ENCODE peak calls at places on chromosomes 2 and 18, in seven cellular contexts. U is colonic mucosa; Q is upper lobe of right lung; W is cardiac muscle cell; C is mucosa of descending colon; R is WERI-Rb-1; Y is CD8-positive, alpha-beta T cell. N is an unnamed sample.

GRCh38 chr2:199144546-199144945 is 313.2 kb downstream of the SATB2 start:
- DNase-seq in U (no peak), Q (no peak), W (no peak), C (no peak), R (no peak), Y (no peak), N (no peak)

GRCh38 chr18:55322176-55322735 is 265.7 kb downstream of the TCF4 start:
- DNase-seq in U (peak; percentile 61), Q (peak; percentile 78), W (peak; percentile 96), C (peak; percentile 71), R (peak; percentile 84), Y (no peak), N (no peak)

GRCh38 chr2:218168016-218168415 is 1.3 kb upstream of the CXCR1 start:
- DNase-seq in U (no peak), Q (no peak), W (no peak), C (no peak), R (no peak), Y (no peak), N (no peak)

GRCh38 chr2:26562811-26563645 is 78.1 kb downstream of the CIB4 start:
- DNase-seq in U (peak; percentile 63), Q (peak; percentile 65), W (peak; percentile 74), C (no peak), R (no peak), Y (no peak), N (no peak)

GRCh38 chr2:36535099-36535498 is 62.9 kb downstream of the FEZ2 start:
- DNase-seq in U (no peak), Q (no peak), W (no peak), C (no peak), R (no peak), Y (no peak), N (no peak)

GRCh38 chr2:215465246-215465645 is 29.4 kb upstream of the FN1 start:
- DNase-seq in U (no peak), Q (no peak), W (peak; percentile 18), C (no peak), R (no peak), Y (no peak), N (no peak)

GRCh38 chr2:208101716-208102631 is 22.4 kb downstream of the CRYGD start:
- DNase-seq in U (no peak), Q (no peak), W (peak; percentile 48), C (no peak), R (no peak), Y (no peak), N (no peak)

GRCh38 chr2:189506514-189506976 is 65.3 kb downstream of the WDR75 start:
- DNase-seq in U (no peak), Q (no peak), W (peak; percentile 54), C (no peak), R (no peak), Y (no peak), N (no peak)

GRCh38 chr2:150425121-150425559 is 62.3 kb downstream of the RND3 start:
- DNase-seq in U (no peak), Q (no peak), W (peak; percentile 40), C (no peak), R (peak; percentile 23), Y (no peak), N (no peak)

GRCh38 chr2:8676191-8676914 is 5.5 kb upstream of the ID2 start:
- DNase-seq in U (peak; percentile 86), Q (peak; percentile 90), W (peak; percentile 87), C (peak; percentile 86), R (no peak), Y (no peak), N (no peak)

GRCh38 chr2:134763164-134763710 is 44.4 kb upstream of the TMEM163 start:
- DNase-seq in U (no peak), Q (no peak), W (no peak), C (no peak), R (no peak), Y (no peak), N (no peak)

GRCh38 chr18:25463726-25464125 is 111.8 kb upstream of the ZNF521 start:
- DNase-seq in U (no peak), Q (no peak), W (no peak), C (no peak), R (no peak), Y (no peak), N (no peak)

GRCh38 chr2:207434288-207434687 is 95.5 kb upstream of the CREB1 start:
- DNase-seq in U (no peak), Q (no peak), W (no peak), C (no peak), R (no peak), Y (no peak), N (no peak)

GRCh38 chr18:11163668-11164067 is 14.3 kb upstream of the PIEZO2 start:
- DNase-seq in U (no peak), Q (no peak), W (peak; percentile 54), C (no peak), R (no peak), Y (no peak), N (no peak)

GRCh38 chr2:45452866-45453265 is 158.2 kb downstream of the SRBD1 start:
- DNase-seq in U (no peak), Q (no peak), W (peak; percentile 90), C (no peak), R (no peak), Y (no peak), N (no peak)

GRCh38 chr18:63063171-63063570 is 256.4 kb downstream of the BCL2 start:
- DNase-seq in U (no peak), Q (no peak), W (peak; percentile 18), C (no peak), R (no peak), Y (no peak), N (no peak)

GRCh38 chr2:52810460-52810859 is 957.1 kb upstream of the CHAC2 start:
- DNase-seq in U (no peak), Q (no peak), W (peak; percentile 18), C (no peak), R (no peak), Y (no peak), N (no peak)

DNA sequence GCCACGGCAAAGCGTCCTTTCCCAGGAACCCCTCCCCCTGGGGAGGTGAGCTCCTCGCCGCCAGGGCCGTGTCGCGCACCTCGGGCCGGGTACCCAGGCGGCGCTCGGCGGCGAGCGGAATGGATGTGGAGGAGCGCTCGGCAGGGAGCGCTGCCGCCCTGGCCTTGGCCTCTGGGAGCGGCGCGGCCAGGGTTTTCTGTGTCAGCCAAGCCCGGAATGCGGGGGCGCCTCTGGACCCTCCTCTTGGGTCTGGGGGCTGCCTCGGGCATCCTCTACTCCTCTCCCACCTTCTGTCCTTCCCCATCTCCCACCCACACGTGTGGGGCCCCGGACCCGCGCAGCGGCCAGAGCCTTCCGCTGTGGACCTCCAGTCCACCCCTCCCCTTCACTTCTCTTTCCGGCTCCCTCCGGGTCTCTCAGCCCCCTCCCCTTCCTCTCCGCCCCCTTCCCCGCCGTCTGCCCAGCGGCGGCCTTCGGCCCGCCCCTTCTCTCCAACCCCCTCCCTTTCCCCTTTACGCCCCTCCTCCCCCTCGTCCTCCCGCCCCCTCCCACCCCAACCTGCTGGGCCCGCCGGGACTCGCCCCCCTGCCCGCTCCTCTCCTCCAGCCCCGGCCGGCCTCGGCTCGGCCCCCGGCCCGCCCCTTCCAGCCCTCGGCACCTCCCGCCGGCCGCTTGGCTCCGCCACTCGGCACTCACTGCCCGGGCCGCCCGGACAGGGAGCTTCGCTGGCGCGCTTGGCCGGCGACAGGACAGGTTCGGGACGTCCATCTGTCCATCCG is at the start of gene MERTK:
- DNase-seq in U (peak; percentile 72), Q (peak; percentile 94), W (peak; percentile 87), C (peak; percentile 83), R (peak; percentile 94), Y (no peak), N (peak; percentile 59)
- TF ChIP-seq CTCF in U (peak; percentile 45), Q (peak; percentile 64), W (peak; percentile 69), C (no peak), R (peak; percentile 66), Y (peak; percentile 18), N (no peak)

DNA sequence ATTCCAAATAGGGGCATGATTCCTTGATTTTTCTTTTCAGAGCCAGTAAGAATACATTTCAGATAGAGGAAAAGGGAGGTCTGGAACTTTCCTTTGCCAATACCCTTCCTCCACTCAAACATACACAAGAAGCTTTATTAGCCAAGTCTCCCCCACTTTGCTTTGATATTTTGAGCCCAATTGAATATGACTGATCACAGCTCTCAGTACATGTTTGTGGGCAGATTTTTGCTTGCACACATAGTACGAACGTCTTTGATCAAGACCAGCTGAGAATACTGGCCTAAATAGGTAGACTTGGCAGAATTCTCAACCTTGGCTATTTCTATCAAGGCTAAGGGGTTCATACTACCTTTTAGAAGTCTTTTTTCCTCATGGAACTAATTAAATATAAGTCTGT is 148.8 kb upstream of the PGAP1 start:
- DNase-seq in U (no peak), Q (no peak), W (no peak), C (no peak), R (no peak), Y (no peak), N (no peak)
- H3K9me3 ChIP-seq in U (no peaks in the 10 kb centered on the region), Q (no peaks in the 10 kb centered on the region), W (no peaks in the 10 kb centered on the region), C (no peaks in the 10 kb centered on the region), R (no peaks in the 10 kb centered on the region), Y (no peaks in the 10 kb centered on the region), N (no peaks in the 10 kb centered on the region)

GRCh38 chr2:10305715-10306114 is 3.0 kb downstream of the HPCAL1 start:
- DNase-seq in U (no peak), Q (no peak), W (no peak), C (peak; percentile 62), R (peak; percentile 63), Y (peak; percentile 65), N (peak; percentile 54)
- TF ChIP-seq CTCF in U (no peak), Q (peak; percentile 20), W (no peak), C (no peak), R (peak; percentile 65), Y (no peak), N (peak; percentile 62)

GRCh38 chr2:228348653-228349052 is 167.2 kb upstream of the SPHKAP start:
- DNase-seq in U (no peak), Q (no peak), W (no peak), C (no peak), R (no peak), Y (no peak), N (no peak)
- H3K9me3 ChIP-seq in U (no peaks in the 10 kb centered on the region), Q (no peaks in the 10 kb centered on the region), W (no peaks in the 10 kb centered on the region), C (no peaks in the 10 kb centered on the region), R (no peaks in the 10 kb centered on the region), Y (no peaks in the 10 kb centered on the region), N (no peaks in the 10 kb centered on the region)

GRCh38 chr2:58660046-58660445 is 418.9 kb upstream of the FANCL start:
- DNase-seq in U (no peak), Q (no peak), W (no peak), C (no peak), R (no peak), Y (peak; percentile 17), N (no peak)
- TF ChIP-seq CTCF in U (no peak), Q (no peak), W (no peak), C (no peak), R (no peak), Y (no peak), N (no peak)

GRCh38 chr2:19354417-19355022 is 3.9 kb downstream of the OSR1 start:
- DNase-seq in U (no peak), Q (no peak), W (no peak), C (no peak), R (no peak), Y (no peak), N (no peak)
- H3K9me3 ChIP-seq in U (no peaks in the 10 kb centered on the region), Q (no peaks in the 10 kb centered on the region), W (no peaks in the 10 kb centered on the region), C (no peaks in the 10 kb centered on the region), R (peaks cover 25% of the 10 kb centered on the region), Y (no peaks in the 10 kb centered on the region), N (no peaks in the 10 kb centered on the region)